ENCODE peak calls at places on chromosomes 6 and 20, in nine cellular contexts. One of them, this sample, is unnamed.

GRCh38 chr20:52083627-52084232 is 107.8 kb downstream of the ZFP64 start:
- DNase-seq in HCT116: peak
- DNase-seq in GM23338: peak
- DNase-seq in breast epithelium: no peak
- DNase-seq in GM12878: no peak
- DNase-seq in SK-N-SH: peak
- DNase-seq in endothelial cell of umbilical vein: peak
- DNase-seq in prostate gland: peak
- DNase-seq in upper lobe of left lung: no peak
- DNase-seq in this sample: peak

GRCh38 chr20:50320910-50321796 is 130.5 kb downstream of the CEBPB start:
- DNase-seq in HCT116: peak
- DNase-seq in GM23338: peak
- DNase-seq in breast epithelium: peak
- DNase-seq in GM12878: no peak
- DNase-seq in SK-N-SH: peak
- DNase-seq in endothelial cell of umbilical vein: peak
- DNase-seq in prostate gland: peak
- DNase-seq in upper lobe of left lung: peak
- DNase-seq in this sample: peak

GRCh38 chr6:30613251-30614043 is 3.6 kb downstream of the PPP1R10 start:
- DNase-seq in HCT116: no peak
- DNase-seq in GM23338: no peak
- DNase-seq in breast epithelium: no peak
- DNase-seq in GM12878: no peak
- DNase-seq in SK-N-SH: no peak
- DNase-seq in endothelial cell of umbilical vein: peak
- DNase-seq in prostate gland: no peak
- DNase-seq in upper lobe of left lung: no peak
- DNase-seq in this sample: no peak

GRCh38 chr6:33375143-33375649 is 16.4 kb upstream of the KIFC1 start:
- DNase-seq in HCT116: no peak
- DNase-seq in GM23338: no peak
- DNase-seq in breast epithelium: peak
- DNase-seq in GM12878: no peak
- DNase-seq in SK-N-SH: peak
- DNase-seq in endothelial cell of umbilical vein: peak
- DNase-seq in prostate gland: peak
- DNase-seq in upper lobe of left lung: peak
- DNase-seq in this sample: peak

GRCh38 chr6:33600761-33601160 is 20.4 kb upstream of the ITPR3 start:
- DNase-seq in HCT116: no peak
- DNase-seq in GM23338: no peak
- DNase-seq in breast epithelium: no peak
- DNase-seq in GM12878: no peak
- DNase-seq in SK-N-SH: no peak
- DNase-seq in endothelial cell of umbilical vein: no peak
- DNase-seq in prostate gland: no peak
- DNase-seq in upper lobe of left lung: no peak
- DNase-seq in this sample: no peak

GRCh38 chr20:51628533-51629398 is 86.2 kb upstream of the NFATC2 start:
- DNase-seq in HCT116: no peak
- DNase-seq in GM23338: no peak
- DNase-seq in breast epithelium: no peak
- DNase-seq in GM12878: no peak
- DNase-seq in SK-N-SH: no peak
- DNase-seq in endothelial cell of umbilical vein: peak
- DNase-seq in prostate gland: no peak
- DNase-seq in upper lobe of left lung: no peak
- DNase-seq in this sample: no peak

GRCh38 chr20:31820228-31820627 is 1.1 kb downstream of the MYLK2 start:
- DNase-seq in HCT116: no peak
- DNase-seq in GM23338: no peak
- DNase-seq in breast epithelium: no peak
- DNase-seq in GM12878: no peak
- DNase-seq in SK-N-SH: no peak
- DNase-seq in endothelial cell of umbilical vein: no peak
- DNase-seq in prostate gland: no peak
- DNase-seq in upper lobe of left lung: no peak
- DNase-seq in this sample: no peak

GRCh38 chr6:160254467-160255312 is 3.9 kb downstream of the SLC22A2 start:
- DNase-seq in HCT116: no peak
- DNase-seq in GM23338: no peak
- DNase-seq in breast epithelium: no peak
- DNase-seq in GM12878: no peak
- DNase-seq in SK-N-SH: no peak
- DNase-seq in endothelial cell of umbilical vein: no peak
- DNase-seq in prostate gland: no peak
- DNase-seq in upper lobe of left lung: no peak
- DNase-seq in this sample: no peak

GRCh38 chr6:74731921-74732320 is 473.9 kb downstream of the COL12A1 start:
- DNase-seq in HCT116: no peak
- DNase-seq in GM23338: peak
- DNase-seq in breast epithelium: no peak
- DNase-seq in GM12878: no peak
- DNase-seq in SK-N-SH: no peak
- DNase-seq in endothelial cell of umbilical vein: peak
- DNase-seq in prostate gland: no peak
- DNase-seq in upper lobe of left lung: no peak
- DNase-seq in this sample: no peak

GRCh38 chr6:134249759-134250602 is 67.9 kb downstream of the SGK1 start:
- DNase-seq in HCT116: no peak
- DNase-seq in GM23338: no peak
- DNase-seq in breast epithelium: no peak
- DNase-seq in GM12878: no peak
- DNase-seq in SK-N-SH: no peak
- DNase-seq in endothelial cell of umbilical vein: peak
- DNase-seq in prostate gland: no peak
- DNase-seq in upper lobe of left lung: no peak
- DNase-seq in this sample: no peak

GRCh38 chr6:72776456-72776855 is 154.6 kb downstream of the KCNQ5 start:
- DNase-seq in HCT116: no peak
- DNase-seq in GM23338: no peak
- DNase-seq in breast epithelium: no peak
- DNase-seq in GM12878: no peak
- DNase-seq in SK-N-SH: no peak
- DNase-seq in endothelial cell of umbilical vein: no peak
- DNase-seq in prostate gland: no peak
- DNase-seq in upper lobe of left lung: no peak
- DNase-seq in this sample: no peak

GRCh38 chr6:111573892-111574800 is 31.5 kb downstream of the TRAF3IP2 start:
- DNase-seq in HCT116: no peak
- DNase-seq in GM23338: no peak
- DNase-seq in breast epithelium: no peak
- DNase-seq in GM12878: no peak
- DNase-seq in SK-N-SH: no peak
- DNase-seq in endothelial cell of umbilical vein: peak
- DNase-seq in prostate gland: no peak
- DNase-seq in upper lobe of left lung: no peak
- DNase-seq in this sample: no peak

GRCh38 chr6:6006428-6007310 is at the start of gene NRN1:
- DNase-seq in HCT116: no peak
- DNase-seq in GM23338: peak
- DNase-seq in breast epithelium: no peak
- DNase-seq in GM12878: no peak
- DNase-seq in SK-N-SH: peak
- DNase-seq in endothelial cell of umbilical vein: peak
- DNase-seq in prostate gland: no peak
- DNase-seq in upper lobe of left lung: no peak
- DNase-seq in this sample: no peak

GRCh38 chr6:209432-210103 is 82.7 kb upstream of the DUSP22 start:
- DNase-seq in HCT116: no peak
- DNase-seq in GM23338: no peak
- DNase-seq in breast epithelium: no peak
- DNase-seq in GM12878: peak
- DNase-seq in SK-N-SH: no peak
- DNase-seq in endothelial cell of umbilical vein: no peak
- DNase-seq in prostate gland: no peak
- DNase-seq in upper lobe of left lung: no peak
- DNase-seq in this sample: no peak

GRCh38 chr6:92647630-92648029 is 771.7 kb downstream of the EPHA7 start:
- DNase-seq in HCT116: no peak
- DNase-seq in GM23338: no peak
- DNase-seq in breast epithelium: no peak
- DNase-seq in GM12878: no peak
- DNase-seq in SK-N-SH: no peak
- DNase-seq in endothelial cell of umbilical vein: no peak
- DNase-seq in prostate gland: no peak
- DNase-seq in upper lobe of left lung: peak
- DNase-seq in this sample: no peak

GRCh38 chr6:149480502-149481280 is 4.1 kb downstream of the ZC3H12D start:
- DNase-seq in HCT116: no peak
- DNase-seq in GM23338: no peak
- DNase-seq in breast epithelium: no peak
- DNase-seq in GM12878: no peak
- DNase-seq in SK-N-SH: no peak
- DNase-seq in endothelial cell of umbilical vein: no peak
- DNase-seq in prostate gland: no peak
- DNase-seq in upper lobe of left lung: no peak
- DNase-seq in this sample: no peak

GRCh38 chr6:7107578-7108195 is at the start of gene RREB1:
- DNase-seq in HCT116: peak
- DNase-seq in GM23338: peak
- DNase-seq in breast epithelium: peak
- DNase-seq in GM12878: no peak
- DNase-seq in SK-N-SH: peak
- DNase-seq in endothelial cell of umbilical vein: peak
- DNase-seq in prostate gland: peak
- DNase-seq in upper lobe of left lung: peak
- DNase-seq in this sample: peak
- TF ChIP-seq POLR2AphosphoS5 in HCT116: peak
- TF ChIP-seq POLR2AphosphoS5 in GM23338: peak
- TF ChIP-seq POLR2AphosphoS5 in breast epithelium: peak
- TF ChIP-seq POLR2AphosphoS5 in GM12878: no peak
- TF ChIP-seq POLR2AphosphoS5 in SK-N-SH: no peak
- TF ChIP-seq POLR2AphosphoS5 in endothelial cell of umbilical vein: peak
- TF ChIP-seq POLR2AphosphoS5 in prostate gland: peak
- TF ChIP-seq POLR2AphosphoS5 in upper lobe of left lung: peak
- TF ChIP-seq POLR2AphosphoS5 in this sample: peak

GRCh38 chr6:163180874-163181541 is 233.5 kb upstream of the QKI start:
- DNase-seq in HCT116: peak
- DNase-seq in GM23338: peak
- DNase-seq in breast epithelium: no peak
- DNase-seq in GM12878: no peak
- DNase-seq in SK-N-SH: no peak
- DNase-seq in endothelial cell of umbilical vein: peak
- DNase-seq in prostate gland: peak
- DNase-seq in upper lobe of left lung: peak
- DNase-seq in this sample: peak
- H3K4me3 ChIP-seq in HCT116: no peak
- H3K4me3 ChIP-seq in GM23338: no peak
- H3K4me3 ChIP-seq in breast epithelium: no peak
- H3K4me3 ChIP-seq in GM12878: no peak
- H3K4me3 ChIP-seq in SK-N-SH: no peak
- H3K4me3 ChIP-seq in endothelial cell of umbilical vein: no peak
- H3K4me3 ChIP-seq in prostate gland: no peak
- H3K4me3 ChIP-seq in upper lobe of left lung: no peak
- H3K4me3 ChIP-seq in this sample: no peak

GRCh38 chr6:7591770-7592169 is 1.8 kb downstream of the SNRNP48 start:
- DNase-seq in HCT116: no peak
- DNase-seq in GM23338: no peak
- DNase-seq in breast epithelium: no peak
- DNase-seq in GM12878: no peak
- DNase-seq in SK-N-SH: no peak
- DNase-seq in endothelial cell of umbilical vein: no peak
- DNase-seq in prostate gland: no peak
- DNase-seq in upper lobe of left lung: no peak
- DNase-seq in this sample: no peak

GRCh38 chr6:7589949-7590917 is at the start of gene SNRNP48:
- DNase-seq in HCT116: peak
- DNase-seq in GM23338: peak
- DNase-seq in breast epithelium: peak
- DNase-seq in GM12878: peak
- DNase-seq in SK-N-SH: peak
- DNase-seq in endothelial cell of umbilical vein: peak
- DNase-seq in prostate gland: peak
- DNase-seq in upper lobe of left lung: peak
- DNase-seq in this sample: peak

GRCh38 chr6:7590918-7591302 is 912 bp downstream of the SNRNP48 start:
- DNase-seq in HCT116: no peak
- DNase-seq in GM23338: peak
- DNase-seq in breast epithelium: no peak
- DNase-seq in GM12878: no peak
- DNase-seq in SK-N-SH: peak
- DNase-seq in endothelial cell of umbilical vein: peak
- DNase-seq in prostate gland: no peak
- DNase-seq in upper lobe of left lung: peak
- DNase-seq in this sample: no peak

GRCh38 chr6:7587631-7588100 is 2.3 kb upstream of the SNRNP48 start:
- DNase-seq in HCT116: no peak
- DNase-seq in GM23338: no peak
- DNase-seq in breast epithelium: no peak
- DNase-seq in GM12878: no peak
- DNase-seq in SK-N-SH: no peak
- DNase-seq in endothelial cell of umbilical vein: peak
- DNase-seq in prostate gland: no peak
- DNase-seq in upper lobe of left lung: no peak
- DNase-seq in this sample: no peak

DNA sequence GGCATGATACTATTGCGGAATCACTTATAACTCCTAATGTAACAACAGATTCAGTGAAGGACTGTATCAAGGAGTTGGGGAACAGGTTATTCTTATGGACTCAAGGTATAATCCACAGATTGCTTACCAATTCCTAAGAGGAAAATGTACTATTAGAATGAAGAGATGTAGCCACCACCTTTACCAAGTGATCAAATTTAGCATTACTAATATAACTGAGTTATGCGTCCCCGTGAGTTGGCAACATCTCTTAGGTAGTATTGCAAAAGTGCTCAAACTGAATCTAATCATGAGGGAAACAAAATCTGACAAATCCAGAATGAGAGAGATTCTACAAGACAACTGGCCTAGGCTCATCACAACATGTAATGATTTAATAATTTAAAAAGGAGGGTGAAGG is 777 bp upstream of the SNRNP48 start:
- DNase-seq in HCT116: no peak
- DNase-seq in GM23338: no peak
- DNase-seq in breast epithelium: no peak
- DNase-seq in GM12878: no peak
- DNase-seq in SK-N-SH: no peak
- DNase-seq in endothelial cell of umbilical vein: no peak
- DNase-seq in prostate gland: no peak
- DNase-seq in upper lobe of left lung: no peak
- DNase-seq in this sample: no peak
- TF ChIP-seq POLR2AphosphoS5 in HCT116: no peak
- TF ChIP-seq POLR2AphosphoS5 in GM23338: no peak
- TF ChIP-seq POLR2AphosphoS5 in breast epithelium: no peak
- TF ChIP-seq POLR2AphosphoS5 in GM12878: no peak
- TF ChIP-seq POLR2AphosphoS5 in SK-N-SH: no peak
- TF ChIP-seq POLR2AphosphoS5 in endothelial cell of umbilical vein: no peak
- TF ChIP-seq POLR2AphosphoS5 in prostate gland: no peak
- TF ChIP-seq POLR2AphosphoS5 in upper lobe of left lung: no peak
- TF ChIP-seq POLR2AphosphoS5 in this sample: no peak

DNA sequence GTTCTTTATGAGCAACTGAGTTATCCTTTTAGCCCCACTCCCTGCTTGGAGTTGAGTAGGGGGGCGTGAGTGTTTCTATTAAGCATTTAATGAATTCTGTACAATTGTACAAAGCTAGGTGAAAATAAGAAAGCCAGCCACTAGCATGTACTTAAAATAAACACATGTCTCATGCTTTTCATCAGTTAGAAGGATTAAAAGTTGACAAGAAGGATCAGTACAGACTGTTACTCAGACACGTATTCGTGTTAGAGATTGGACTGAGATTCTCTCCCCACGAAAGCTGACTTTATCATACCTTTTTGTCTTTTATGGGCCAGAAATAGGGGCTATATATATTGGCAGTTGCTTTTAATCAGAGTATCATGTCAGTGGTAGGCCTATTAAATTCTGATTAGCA is 1.7 kb downstream of the HSF2 start:
- DNase-seq in HCT116: no peak
- DNase-seq in GM23338: no peak
- DNase-seq in breast epithelium: no peak
- DNase-seq in GM12878: no peak
- DNase-seq in SK-N-SH: no peak
- DNase-seq in endothelial cell of umbilical vein: no peak
- DNase-seq in prostate gland: no peak
- DNase-seq in upper lobe of left lung: no peak
- DNase-seq in this sample: no peak
- H3K4me3 ChIP-seq in HCT116: no peak
- H3K4me3 ChIP-seq in GM23338: no peak
- H3K4me3 ChIP-seq in breast epithelium: peak
- H3K4me3 ChIP-seq in GM12878: peak
- H3K4me3 ChIP-seq in SK-N-SH: peak
- H3K4me3 ChIP-seq in endothelial cell of umbilical vein: no peak
- H3K4me3 ChIP-seq in prostate gland: peak
- H3K4me3 ChIP-seq in upper lobe of left lung: no peak
- H3K4me3 ChIP-seq in this sample: peak